ENCODE peak calls at places on chromosomes 12 and 14, in six cellular contexts. One of them, this sample, is unnamed.
A peak's percentile ranks its signal among the peaks of the same experiment; 100 is the strongest.

GRCh38 chr14:71487941-71488340 is 444.3 kb upstream of the RGS6 start:
- DNase-seq in GM12865: peak; percentile 31
- DNase-seq in activated CD8-positive, alpha-beta memory T cell treated with anti-CD3 and anti-CD28 coated beads for 4 hours: no peak
- DNase-seq in A549: no peak
- DNase-seq in activated CD4-positive, alpha-beta T cell treated with anti-CD3 and anti-CD28 coated beads, Interleukin-2, amount 50 U/mL, for 1 hour: no peak
- DNase-seq in hypothalamus: no peak
- DNase-seq in this sample: no peak

GRCh38 chr14:69685716-69686115 is 74.3 kb downstream of the SUSD6 start:
- DNase-seq in GM12865: no peak
- DNase-seq in activated CD8-positive, alpha-beta memory T cell treated with anti-CD3 and anti-CD28 coated beads for 4 hours: no peak
- DNase-seq in A549: no peak
- DNase-seq in activated CD4-positive, alpha-beta T cell treated with anti-CD3 and anti-CD28 coated beads, Interleukin-2, amount 50 U/mL, for 1 hour: peak; percentile 20
- DNase-seq in hypothalamus: no peak
- DNase-seq in this sample: no peak

GRCh38 chr12:82931349-82932116 is 244.8 kb downstream of the TMTC2 start:
- DNase-seq in GM12865: no peak
- DNase-seq in activated CD8-positive, alpha-beta memory T cell treated with anti-CD3 and anti-CD28 coated beads for 4 hours: no peak
- DNase-seq in A549: no peak
- DNase-seq in activated CD4-positive, alpha-beta T cell treated with anti-CD3 and anti-CD28 coated beads, Interleukin-2, amount 50 U/mL, for 1 hour: no peak
- DNase-seq in hypothalamus: no peak
- DNase-seq in this sample: no peak

GRCh38 chr14:78790262-78790661 is 620.1 kb downstream of the NRXN3 start:
- DNase-seq in GM12865: no peak
- DNase-seq in activated CD8-positive, alpha-beta memory T cell treated with anti-CD3 and anti-CD28 coated beads for 4 hours: no peak
- DNase-seq in A549: no peak
- DNase-seq in activated CD4-positive, alpha-beta T cell treated with anti-CD3 and anti-CD28 coated beads, Interleukin-2, amount 50 U/mL, for 1 hour: no peak
- DNase-seq in hypothalamus: no peak
- DNase-seq in this sample: no peak

GRCh38 chr14:104135904-104136471 is 2.4 kb upstream of the KIF26A start:
- DNase-seq in GM12865: no peak
- DNase-seq in activated CD8-positive, alpha-beta memory T cell treated with anti-CD3 and anti-CD28 coated beads for 4 hours: no peak
- DNase-seq in A549: no peak
- DNase-seq in activated CD4-positive, alpha-beta T cell treated with anti-CD3 and anti-CD28 coated beads, Interleukin-2, amount 50 U/mL, for 1 hour: no peak
- DNase-seq in hypothalamus: no peak
- DNase-seq in this sample: peak; percentile 51

GRCh38 chr12:110223777-110224378 is 57.2 kb upstream of the ATP2A2 start:
- DNase-seq in GM12865: no peak
- DNase-seq in activated CD8-positive, alpha-beta memory T cell treated with anti-CD3 and anti-CD28 coated beads for 4 hours: no peak
- DNase-seq in A549: peak; percentile 73
- DNase-seq in activated CD4-positive, alpha-beta T cell treated with anti-CD3 and anti-CD28 coated beads, Interleukin-2, amount 50 U/mL, for 1 hour: no peak
- DNase-seq in hypothalamus: no peak
- DNase-seq in this sample: no peak

GRCh38 chr12:50618864-50619609 is 114.3 kb downstream of the DIP2B start:
- DNase-seq in GM12865: no peak
- DNase-seq in activated CD8-positive, alpha-beta memory T cell treated with anti-CD3 and anti-CD28 coated beads for 4 hours: no peak
- DNase-seq in A549: no peak
- DNase-seq in activated CD4-positive, alpha-beta T cell treated with anti-CD3 and anti-CD28 coated beads, Interleukin-2, amount 50 U/mL, for 1 hour: no peak
- DNase-seq in hypothalamus: no peak
- DNase-seq in this sample: no peak

GRCh38 chr14:99374964-99375363 is 103.0 kb upstream of the BCL11B start:
- DNase-seq in GM12865: no peak
- DNase-seq in activated CD8-positive, alpha-beta memory T cell treated with anti-CD3 and anti-CD28 coated beads for 4 hours: no peak
- DNase-seq in A549: no peak
- DNase-seq in activated CD4-positive, alpha-beta T cell treated with anti-CD3 and anti-CD28 coated beads, Interleukin-2, amount 50 U/mL, for 1 hour: no peak
- DNase-seq in hypothalamus: no peak
- DNase-seq in this sample: no peak

GRCh38 chr12:93098077-93098476 is 169.0 kb upstream of the EEA1 start:
- DNase-seq in GM12865: peak; percentile 89
- DNase-seq in activated CD8-positive, alpha-beta memory T cell treated with anti-CD3 and anti-CD28 coated beads for 4 hours: peak; percentile 30
- DNase-seq in A549: no peak
- DNase-seq in activated CD4-positive, alpha-beta T cell treated with anti-CD3 and anti-CD28 coated beads, Interleukin-2, amount 50 U/mL, for 1 hour: peak; percentile 61
- DNase-seq in hypothalamus: no peak
- DNase-seq in this sample: peak; percentile 78

GRCh38 chr12:7966558-7966957 is 30.6 kb upstream of the SLC2A3 start:
- DNase-seq in GM12865: no peak
- DNase-seq in activated CD8-positive, alpha-beta memory T cell treated with anti-CD3 and anti-CD28 coated beads for 4 hours: no peak
- DNase-seq in A549: no peak
- DNase-seq in activated CD4-positive, alpha-beta T cell treated with anti-CD3 and anti-CD28 coated beads, Interleukin-2, amount 50 U/mL, for 1 hour: no peak
- DNase-seq in hypothalamus: no peak
- DNase-seq in this sample: peak; percentile 44

GRCh38 chr12:113086249-113087164 is 30.0 kb downstream of the DTX1 start:
- DNase-seq in GM12865: peak; percentile 78
- DNase-seq in activated CD8-positive, alpha-beta memory T cell treated with anti-CD3 and anti-CD28 coated beads for 4 hours: no peak
- DNase-seq in A549: no peak
- DNase-seq in activated CD4-positive, alpha-beta T cell treated with anti-CD3 and anti-CD28 coated beads, Interleukin-2, amount 50 U/mL, for 1 hour: peak; percentile 16
- DNase-seq in hypothalamus: no peak
- DNase-seq in this sample: peak; percentile 88

GRCh38 chr14:52312872-52313492 is 1.1 kb upstream of the PTGER2 start:
- DNase-seq in GM12865: no peak
- DNase-seq in activated CD8-positive, alpha-beta memory T cell treated with anti-CD3 and anti-CD28 coated beads for 4 hours: no peak
- DNase-seq in A549: no peak
- DNase-seq in activated CD4-positive, alpha-beta T cell treated with anti-CD3 and anti-CD28 coated beads, Interleukin-2, amount 50 U/mL, for 1 hour: no peak
- DNase-seq in hypothalamus: no peak
- DNase-seq in this sample: no peak

GRCh38 chr12:48454675-48455074 is 17.7 kb upstream of the ANP32D start:
- DNase-seq in GM12865: peak; percentile 45
- DNase-seq in activated CD8-positive, alpha-beta memory T cell treated with anti-CD3 and anti-CD28 coated beads for 4 hours: no peak
- DNase-seq in A549: no peak
- DNase-seq in activated CD4-positive, alpha-beta T cell treated with anti-CD3 and anti-CD28 coated beads, Interleukin-2, amount 50 U/mL, for 1 hour: no peak
- DNase-seq in hypothalamus: no peak
- DNase-seq in this sample: no peak

GRCh38 chr14:102164241-102164641 is 24.5 kb downstream of the WDR20 start:
- DNase-seq in GM12865: no peak
- DNase-seq in activated CD8-positive, alpha-beta memory T cell treated with anti-CD3 and anti-CD28 coated beads for 4 hours: no peak
- DNase-seq in A549: no peak
- DNase-seq in activated CD4-positive, alpha-beta T cell treated with anti-CD3 and anti-CD28 coated beads, Interleukin-2, amount 50 U/mL, for 1 hour: no peak
- DNase-seq in hypothalamus: no peak
- DNase-seq in this sample: no peak

GRCh38 chr12:59396519-59396918 is 199.3 kb upstream of the SLC16A7 start:
- DNase-seq in GM12865: no peak
- DNase-seq in activated CD8-positive, alpha-beta memory T cell treated with anti-CD3 and anti-CD28 coated beads for 4 hours: no peak
- DNase-seq in A549: no peak
- DNase-seq in activated CD4-positive, alpha-beta T cell treated with anti-CD3 and anti-CD28 coated beads, Interleukin-2, amount 50 U/mL, for 1 hour: no peak
- DNase-seq in hypothalamus: no peak
- DNase-seq in this sample: no peak

GRCh38 chr12:55728932-55729591 is at the start of gene CD63:
- DNase-seq in GM12865: peak; percentile 78
- DNase-seq in activated CD8-positive, alpha-beta memory T cell treated with anti-CD3 and anti-CD28 coated beads for 4 hours: peak; percentile 63
- DNase-seq in A549: peak; percentile 95
- DNase-seq in activated CD4-positive, alpha-beta T cell treated with anti-CD3 and anti-CD28 coated beads, Interleukin-2, amount 50 U/mL, for 1 hour: peak; percentile 27
- DNase-seq in hypothalamus: peak; percentile 63
- DNase-seq in this sample: peak; percentile 96

GRCh38 chr12:27554421-27555186 is 30.6 kb downstream of the PPFIBP1 start:
- DNase-seq in GM12865: no peak
- DNase-seq in activated CD8-positive, alpha-beta memory T cell treated with anti-CD3 and anti-CD28 coated beads for 4 hours: no peak
- DNase-seq in A549: no peak
- DNase-seq in activated CD4-positive, alpha-beta T cell treated with anti-CD3 and anti-CD28 coated beads, Interleukin-2, amount 50 U/mL, for 1 hour: no peak
- DNase-seq in hypothalamus: no peak
- DNase-seq in this sample: no peak

GRCh38 chr14:79395061-79395460 is 816.2 kb downstream of the DIO2 start:
- DNase-seq in GM12865: no peak
- DNase-seq in activated CD8-positive, alpha-beta memory T cell treated with anti-CD3 and anti-CD28 coated beads for 4 hours: no peak
- DNase-seq in A549: no peak
- DNase-seq in activated CD4-positive, alpha-beta T cell treated with anti-CD3 and anti-CD28 coated beads, Interleukin-2, amount 50 U/mL, for 1 hour: no peak
- DNase-seq in hypothalamus: no peak
- DNase-seq in this sample: no peak

GRCh38 chr12:114319422-114319821 is 86.5 kb downstream of the TBX5 start:
- DNase-seq in GM12865: no peak
- DNase-seq in activated CD8-positive, alpha-beta memory T cell treated with anti-CD3 and anti-CD28 coated beads for 4 hours: no peak
- DNase-seq in A549: no peak
- DNase-seq in activated CD4-positive, alpha-beta T cell treated with anti-CD3 and anti-CD28 coated beads, Interleukin-2, amount 50 U/mL, for 1 hour: no peak
- DNase-seq in hypothalamus: no peak
- DNase-seq in this sample: no peak

This sample was measured in spleen.